ENCODE peak calls at places on chromosome 7, in seven cellular contexts. U, N, Q, K, W, F and T are unnamed samples.

GRCh38 chr7:116930156-116930913 is 23.0 kb upstream of the ST7 start:
- DNase-seq in U (peak; percentile 79), N (peak; percentile 79), Q (peak; percentile 93), K (no peak), W (peak; percentile 80), F (peak; percentile 86), T (peak; percentile 71)

GRCh38 chr7:28536259-28536658 is 123.9 kb downstream of the CREB5 start:
- DNase-seq in U (no peak), N (peak; percentile 60), Q (peak; percentile 87), K (no peak), W (no peak), F (no peak), T (no peak)

GRCh38 chr7:132430041-132430440 is 146.2 kb downstream of the PLXNA4 start:
- DNase-seq in U (no peak), N (no peak), Q (no peak), K (no peak), W (no peak), F (no peak), T (no peak)

GRCh38 chr7:129855935-129856717 is 96.6 kb downstream of the UBE2H start:
- DNase-seq in U (no peak), N (no peak), Q (no peak), K (no peak), W (no peak), F (no peak), T (no peak)

GRCh38 chr7:32583791-32584190 is 88.5 kb downstream of the AVL9 start:
- DNase-seq in U (no peak), N (peak; percentile 68), Q (no peak), K (peak; percentile 94), W (no peak), F (no peak), T (no peak)

GRCh38 chr7:1285556-1286301 is 53.1 kb downstream of the UNCX start:
- DNase-seq in U (no peak), N (no peak), Q (no peak), K (no peak), W (no peak), F (no peak), T (no peak)

GRCh38 chr7:2807455-2807845 is 36.7 kb downstream of the GNA12 start:
- DNase-seq in U (no peak), N (no peak), Q (no peak), K (no peak), W (no peak), F (no peak), T (no peak)

GRCh38 chr7:146136357-146136875 is 19.8 kb downstream of the CNTNAP2 start:
- DNase-seq in U (no peak), N (no peak), Q (no peak), K (no peak), W (no peak), F (no peak), T (no peak)

GRCh38 chr7:93574646-93575554 is at the start of gene CALCR:
- DNase-seq in U (no peak), N (no peak), Q (peak; percentile 86), K (no peak), W (no peak), F (no peak), T (peak; percentile 52)

GRCh38 chr7:95534796-95535195 is 49.1 kb downstream of the ASB4 start:
- DNase-seq in U (no peak), N (no peak), Q (no peak), K (no peak), W (no peak), F (no peak), T (no peak)

GRCh38 chr7:154842608-154843007 is 160.3 kb downstream of the PAXIP1 start:
- DNase-seq in U (no peak), N (no peak), Q (no peak), K (no peak), W (no peak), F (no peak), T (no peak)

GRCh38 chr7:3063016-3063753 is 19.5 kb upstream of the CARD11 start:
- DNase-seq in U (no peak), N (no peak), Q (no peak), K (no peak), W (no peak), F (no peak), T (no peak)

GRCh38 chr7:159006610-159007130 is 138.0 kb downstream of the VIPR2 start:
- DNase-seq in U (no peak), N (no peak), Q (no peak), K (no peak), W (no peak), F (no peak), T (no peak)

GRCh38 chr7:27863866-27864265 is 123.9 kb downstream of the TAX1BP1 start:
- DNase-seq in U (no peak), N (peak; percentile 79), Q (peak; percentile 67), K (no peak), W (no peak), F (no peak), T (no peak)

GRCh38 chr7:85529831-85530230 is 343.0 kb upstream of the SEMA3D start:
- DNase-seq in U (no peak), N (peak; percentile 43), Q (no peak), K (peak; percentile 41), W (no peak), F (no peak), T (no peak)

GRCh38 chr7:17640730-17641377 is 299.4 kb downstream of the SNX13 start:
- DNase-seq in U (no peak), N (peak; percentile 52), Q (peak; percentile 73), K (no peak), W (peak; percentile 41), F (peak; percentile 33), T (peak; percentile 44)

GRCh38 chr7:113113912-113114311 is 4.4 kb downstream of the SMIM30 start:
- DNase-seq in U (no peak), N (no peak), Q (peak; percentile 55), K (no peak), W (no peak), F (no peak), T (peak; percentile 27)

GRCh38 chr7:30752979-30753378 is 1.0 kb downstream of the INMT start:
- DNase-seq in U (no peak), N (no peak), Q (no peak), K (no peak), W (peak; percentile 89), F (peak; percentile 80), T (no peak)

GRCh38 chr7:3592438-3593134 is 291.5 kb downstream of the SDK1 start:
- DNase-seq in U (peak; percentile 41), N (no peak), Q (no peak), K (no peak), W (no peak), F (peak; percentile 54), T (no peak)

GRCh38 chr7:47266131-47266706 is 315.7 kb downstream of the TNS3 start:
- DNase-seq in U (peak; percentile 61), N (peak; percentile 55), Q (peak; percentile 88), K (peak; percentile 10), W (peak; percentile 48), F (peak; percentile 61), T (peak; percentile 42)

GRCh38 chr7:143372070-143372469 is 9.1 kb upstream of the ZYX start:
- DNase-seq in U (no peak), N (no peak), Q (peak; percentile 36), K (no peak), W (peak; percentile 60), F (peak; percentile 60), T (no peak)

GRCh38 chr7:75980126-75980864 is 14.1 kb downstream of the TMEM120A start:
- DNase-seq in U (no peak), N (no peak), Q (no peak), K (no peak), W (no peak), F (peak; percentile 50), T (no peak)

GRCh38 chr7:75979361-75980125 is 14.9 kb downstream of the TMEM120A start:
- DNase-seq in U (no peak), N (no peak), Q (peak; percentile 37), K (no peak), W (no peak), F (no peak), T (no peak)

GRCh38 chr7:75980865-75981449 is 13.4 kb downstream of the TMEM120A start:
- DNase-seq in U (no peak), N (no peak), Q (no peak), K (no peak), W (no peak), F (no peak), T (no peak)

GRCh38 chr7:75981450-75982305 is 12.7 kb downstream of the TMEM120A start:
- DNase-seq in U (no peak), N (no peak), Q (no peak), K (no peak), W (no peak), F (no peak), T (no peak)

GRCh38 chr7:75977741-75978140 is 16.7 kb downstream of the TMEM120A start:
- DNase-seq in U (no peak), N (no peak), Q (no peak), K (no peak), W (peak; percentile 82), F (peak; percentile 37), T (no peak)
- H3K36me3 ChIP-seq in U (peaks cover 3% of the 10 kb centered on the region), N (peaks cover 20% of the 10 kb centered on the region), Q (peaks cover 20% of the 10 kb centered on the region), K (peaks cover 19% of the 10 kb centered on the region), W (peaks cover 69% of the 10 kb centered on the region), F (no peaks in the 10 kb centered on the region), T (peaks cover 11% of the 10 kb centered on the region)

DNA sequence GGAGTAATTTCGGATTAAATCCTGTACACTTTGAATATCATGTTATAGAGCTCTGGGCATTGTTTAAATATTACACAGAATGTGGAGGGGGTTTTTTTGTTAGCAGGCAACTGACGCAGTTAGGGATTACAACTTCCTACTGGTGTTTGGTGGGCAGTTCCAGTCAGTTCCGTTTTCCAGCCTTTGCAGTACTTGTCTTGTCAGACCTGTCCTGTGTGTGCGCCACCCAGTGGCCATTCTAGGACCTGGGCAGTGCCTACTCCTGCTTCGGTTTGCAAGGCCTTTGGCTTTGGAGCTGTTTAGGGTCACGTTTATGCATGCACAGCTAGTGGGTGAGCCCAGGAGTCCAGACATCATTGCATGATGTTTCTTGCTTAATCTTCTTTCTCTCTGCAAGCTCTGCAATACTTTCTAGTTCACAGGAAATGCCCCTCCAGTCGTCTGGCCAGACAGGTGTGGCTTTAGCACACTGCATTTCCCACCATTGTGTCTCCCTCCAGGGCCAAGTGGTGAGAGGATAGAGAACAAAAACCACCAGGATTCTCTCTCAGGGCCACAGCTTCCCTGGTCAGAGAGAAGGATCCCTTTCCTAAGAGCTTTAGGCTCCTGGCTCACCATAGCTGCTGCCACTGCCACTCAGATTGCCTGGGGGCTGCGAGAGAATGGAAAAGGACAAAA is 96.5 kb upstream of the TARP start:
- DNase-seq in U (peak; percentile 74), N (peak; percentile 86), Q (peak; percentile 97), K (no peak), W (peak; percentile 85), F (peak; percentile 88), T (peak; percentile 89)
- TF ChIP-seq CTCF in U (peak; percentile 98), N (peak; percentile 99), Q (peak; percentile 97), K (peak; percentile 94), W (peak; percentile 87), F (peak; percentile 60), T (peak; percentile 93)

DNA sequence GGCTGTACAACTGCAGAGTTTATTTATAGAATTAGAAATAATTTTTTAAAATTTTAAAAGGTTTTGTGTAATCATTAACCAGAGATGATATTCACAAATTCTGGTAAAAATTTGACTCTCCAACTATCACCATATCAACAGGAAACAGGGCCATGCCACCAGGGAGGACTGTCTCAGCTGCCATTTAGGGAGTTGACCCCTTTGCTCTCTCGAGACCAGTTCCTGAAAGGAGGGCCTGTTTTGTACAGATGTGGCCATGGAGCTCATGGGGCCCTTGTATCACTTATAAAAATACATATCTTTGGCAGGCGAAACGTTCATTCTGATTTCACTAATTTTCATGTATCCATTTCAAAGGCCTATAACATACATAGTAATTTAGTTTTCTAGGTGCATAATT is 20.3 kb downstream of the H2AZ2 start:
- DNase-seq in U (no peak), N (no peak), Q (no peak), K (no peak), W (no peak), F (no peak), T (no peak)
- H3K36me3 ChIP-seq in U (peaks cover 16% of the 10 kb centered on the region), N (peaks cover 19% of the 10 kb centered on the region), Q (peaks cover 69% of the 10 kb centered on the region), K (no peaks in the 10 kb centered on the region), W (peaks cover 74% of the 10 kb centered on the region), F (no peaks in the 10 kb centered on the region), T (peaks cover 76% of the 10 kb centered on the region)

GRCh38 chr7:6576024-6576866 is 1.0 kb upstream of the ZDHHC4 start:
- DNase-seq in U (no peak), N (no peak), Q (peak; percentile 74), K (no peak), W (no peak), F (no peak), T (peak; percentile 50)
- TF ChIP-seq CTCF in U (no peak), N (no peak), Q (peak; percentile 29), K (no peak), W (no peak), F (no peak), T (peak; percentile 35)